ENCODE peak calls at places on chromosomes 16 and 17, in ten cellular contexts. J is skeletal muscle cell, P is AG10803, B is testis, D is kidney epithelial cell, Z is osteoblast, L is SJCRH30, T is cardiac muscle cell, F is colonic mucosa, A is hepatocyte. S is an unnamed sample.
A peak's percentile ranks its signal among the peaks of the same experiment; 100 is the strongest.

GRCh38 chr17:40122466-40122943 is 734 bp downstream of the MSL1 start:
- DNase-seq in L (peak; percentile 49), P (peak; percentile 54), J (no peak), A (peak; percentile 80), T (peak; percentile 78), B (no peak), Z (peak; percentile 93), F (peak; percentile 43), D (no peak), S (peak; percentile 68)

GRCh38 chr16:77310877-77311276 is 111.7 kb downstream of the SYCE1L start:
- DNase-seq in D (no peak), J (no peak), F (no peak), A (no peak), Z (no peak), L (no peak), P (no peak), T (no peak), B (no peak), S (no peak)

GRCh38 chr16:68754117-68754792 is 17.2 kb downstream of the CDH1 start:
- DNase-seq in P (no peak), J (no peak), Z (no peak), F (peak; percentile 71), A (no peak), D (no peak), T (no peak), L (no peak), B (no peak), S (no peak)

GRCh38 chr16:48978501-48978900 is 303.1 kb downstream of the CBLN1 start:
- DNase-seq in T (no peak), J (no peak), L (no peak), A (no peak), B (no peak), D (no peak), F (no peak), P (peak; percentile 52), Z (no peak), S (no peak)

GRCh38 chr17:47618416-47618815 is 31.3 kb upstream of the KPNB1 start:
- DNase-seq in F (no peak), D (no peak), L (no peak), A (peak; percentile 8), Z (no peak), P (peak; percentile 14), B (no peak), T (no peak), J (no peak), S (peak; percentile 59)

GRCh38 chr16:19291459-19291858 is 5.9 kb downstream of the CLEC19A start:
- DNase-seq in A (peak; percentile 45), F (no peak), D (no peak), P (no peak), T (no peak), J (no peak), Z (no peak), B (no peak), L (no peak), S (peak; percentile 75)

GRCh38 chr17:69643686-69644085 is 229.2 kb downstream of the MAP2K6 start:
- DNase-seq in F (no peak), L (no peak), A (no peak), Z (no peak), T (no peak), P (peak; percentile 20), B (no peak), J (no peak), D (no peak), S (no peak)

GRCh38 chr17:49557204-49558024 is 18.3 kb upstream of the NXPH3 start:
- DNase-seq in T (peak; percentile 86), L (peak; percentile 81), P (peak; percentile 31), F (no peak), A (peak; percentile 73), B (peak; percentile 49), D (no peak), J (no peak), Z (peak; percentile 52), S (peak; percentile 92)

GRCh38 chr17:76265624-76266243 is 586 bp downstream of the UBALD2 start:
- DNase-seq in J (no peak), F (peak; percentile 67), Z (peak; percentile 94), L (peak; percentile 71), A (peak; percentile 83), T (peak; percentile 80), B (peak; percentile 69), D (no peak), P (peak; percentile 55), S (peak; percentile 73)

GRCh38 chr17:51640108-51640622 is 379.8 kb downstream of the UTP18 start:
- DNase-seq in F (no peak), A (no peak), D (no peak), Z (no peak), P (no peak), J (no peak), T (no peak), B (peak; percentile 23), L (peak; percentile 50), S (peak; percentile 74)

GRCh38 chr16:22624759-22625533 is 114.3 kb downstream of the NPIPB5 start:
- DNase-seq in F (no peak), P (no peak), L (no peak), T (no peak), A (no peak), Z (no peak), J (no peak), B (no peak), D (no peak), S (no peak)

GRCh38 chr17:59487161-59487873 is 78.1 kb upstream of the DHX40 start:
- DNase-seq in J (no peak), F (no peak), T (no peak), L (no peak), P (peak; percentile 53), B (no peak), D (no peak), Z (no peak), A (no peak), S (no peak)

GRCh38 chr16:55437627-55438026 is 41.4 kb upstream of the MMP2 start:
- DNase-seq in Z (peak; percentile 67), D (no peak), B (no peak), A (no peak), P (peak; percentile 90), T (no peak), L (no peak), F (no peak), J (peak; percentile 0), S (no peak)

GRCh38 chr16:10941127-10941933 is 938 bp downstream of the DEXI start:
- DNase-seq in J (no peak), D (no peak), L (peak; percentile 24), Z (peak; percentile 61), P (no peak), A (no peak), F (peak; percentile 48), B (no peak), T (no peak), S (peak; percentile 55)

GRCh38 chr17:36183001-36183810 is 6.8 kb upstream of the TBC1D3B start:
- DNase-seq in A (peak; percentile 96), J (no peak), P (peak; percentile 45), F (peak; percentile 72), B (peak; percentile 70), L (no peak), T (peak; percentile 86), Z (peak; percentile 97), D (peak; percentile 38), S (peak; percentile 92)

DNA sequence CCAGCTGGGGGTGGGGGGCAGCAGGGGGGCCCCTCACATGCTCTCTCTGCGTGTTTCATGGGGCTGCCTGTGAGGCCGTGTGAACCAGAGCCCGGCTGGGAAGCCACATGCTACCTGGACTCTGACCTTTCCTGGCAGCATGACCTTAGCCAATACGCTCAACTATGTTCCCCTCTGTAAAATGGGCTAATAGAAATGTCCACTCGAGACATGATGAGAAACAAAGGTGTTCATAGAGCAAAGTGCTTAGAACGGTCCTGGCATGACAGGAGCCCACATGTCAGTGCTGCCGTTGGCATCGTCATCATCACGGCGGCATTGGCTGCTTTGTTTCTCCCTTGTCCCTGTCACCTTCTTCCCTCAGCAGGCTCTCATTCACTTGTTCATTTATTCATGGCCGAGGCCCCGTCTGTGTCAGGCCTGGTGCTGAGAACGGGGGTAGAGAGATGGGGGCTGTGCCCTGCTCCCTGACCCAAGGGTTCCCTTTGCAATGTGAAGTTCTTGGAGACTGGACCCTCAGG is 291.3 kb downstream of the SEC14L1 start:
- DNase-seq in L (no peak), Z (no peak), J (no peak), B (no peak), T (no peak), A (no peak), F (no peak), D (no peak), P (no peak), S (no peak)
- H3K4me3 ChIP-seq in L (no peak overlapping the region), Z (no peak overlapping the region), J (no peak overlapping the region), B (no peak overlapping the region), T (no peak overlapping the region), A (no peak overlapping the region), F (no peak overlapping the region), D (no peak overlapping the region), P (no peak overlapping the region), S (no peak overlapping the region)

GRCh38 chr17:81486174-81486810 is 26.3 kb downstream of the ACTG1 start:
- DNase-seq in T (no peak), L (peak; percentile 89), B (no peak), P (no peak), Z (no peak), D (no peak), F (no peak), J (no peak), A (no peak), S (no peak)

GRCh38 chr17:81487487-81488275 is 24.9 kb downstream of the ACTG1 start:
- DNase-seq in B (peak; percentile 83), P (peak; percentile 60), D (no peak), T (peak; percentile 90), F (peak; percentile 81), J (no peak), A (peak; percentile 91), L (no peak), Z (peak; percentile 100), S (peak; percentile 78)

GRCh38 chr17:81488276-81488860 is 24.2 kb downstream of the ACTG1 start:
- DNase-seq in T (no peak), B (no peak), L (no peak), F (no peak), P (no peak), D (no peak), A (no peak), J (no peak), Z (no peak), S (peak; percentile 41)

GRCh38 chr17:81489012-81489968 is 23.3 kb downstream of the ACTG1 start:
- DNase-seq in D (no peak), A (peak; percentile 41), J (no peak), Z (no peak), L (peak; percentile 65), B (no peak), T (no peak), P (no peak), F (no peak), S (peak; percentile 68)

GRCh38 chr17:81487089-81487486 is 25.5 kb downstream of the ACTG1 start:
- DNase-seq in Z (no peak), B (no peak), T (no peak), J (no peak), L (no peak), P (no peak), A (no peak), D (no peak), F (no peak), S (no peak)
- H3K4me3 ChIP-seq in Z (peak overlapping the region; percentile 78), B (peak overlapping the region; percentile 75), T (no peak overlapping the region), J (no peak overlapping the region), L (no peak overlapping the region), P (no peak overlapping the region), A (no peak overlapping the region), D (no peak overlapping the region), F (no peak overlapping the region), S (no peak overlapping the region)

GRCh38 chr16:32116080-32116479 is 137.0 kb upstream of the TP53TG3D start:
- DNase-seq in A (peak; percentile 1), L (peak; percentile 8), P (no peak), F (no peak), T (no peak), Z (no peak), B (peak; percentile 10), D (no peak), J (no peak), S (no peak)
- H3K4me3 ChIP-seq in A (no peak overlapping the region), L (peak overlapping the region; percentile 64), P (peak overlapping the region; percentile 55), F (peak overlapping the region; percentile 13), T (no peak overlapping the region), Z (peak overlapping the region; percentile 67), B (peak overlapping the region; percentile 53), D (peak overlapping the region; percentile 32), J (peak overlapping the region; percentile 47), S (no peak overlapping the region)

GRCh38 chr16:88539652-88540345 is 30.4 kb upstream of the ZC3H18 start:
- DNase-seq in T (no peak), Z (no peak), P (no peak), J (no peak), D (no peak), L (no peak), A (no peak), B (no peak), F (no peak), S (peak; percentile 19)
- H3K4me3 ChIP-seq in T (no peak overlapping the region), Z (no peak overlapping the region), P (no peak overlapping the region), J (no peak overlapping the region), D (no peak overlapping the region), L (no peak overlapping the region), A (no peak overlapping the region), B (no peak overlapping the region), F (no peak overlapping the region), S (no peak overlapping the region)